ENCODE peak calls at places on chromosomes 2 and 18, in nine cellular contexts. One of them, this sample, is unnamed.

GRCh38 chr18:519019-519879 is 18.7 kb upstream of the COLEC12 start:
- DNase-seq in activated naive CD8-positive, alpha-beta T cell treated with anti-CD3 and anti-CD28 coated beads, Interleukin-2, amount 50 U/mL, for 24 hours: peak
- DNase-seq in head of caudate nucleus: peak
- DNase-seq in sigmoid colon: peak
- DNase-seq in SW480: no peak
- DNase-seq in Right ventricle myocardium inferior: peak
- DNase-seq in GM10248: peak
- DNase-seq in activated T-cell treated with anti-CD3 and anti-CD28 coated beads for 24 hours: no peak
- DNase-seq in T1000: no peak
- DNase-seq in this sample: no peak

GRCh38 chr2:8541636-8542035 is 140.2 kb upstream of the ID2 start:
- DNase-seq in activated naive CD8-positive, alpha-beta T cell treated with anti-CD3 and anti-CD28 coated beads, Interleukin-2, amount 50 U/mL, for 24 hours: no peak
- DNase-seq in head of caudate nucleus: no peak
- DNase-seq in sigmoid colon: no peak
- DNase-seq in SW480: no peak
- DNase-seq in Right ventricle myocardium inferior: peak
- DNase-seq in GM10248: no peak
- DNase-seq in activated T-cell treated with anti-CD3 and anti-CD28 coated beads for 24 hours: no peak
- DNase-seq in T1000: no peak
- DNase-seq in this sample: no peak

GRCh38 chr2:102975996-102976636 is 214.3 kb downstream of the TMEM182 start:
- DNase-seq in activated naive CD8-positive, alpha-beta T cell treated with anti-CD3 and anti-CD28 coated beads, Interleukin-2, amount 50 U/mL, for 24 hours: no peak
- DNase-seq in head of caudate nucleus: peak
- DNase-seq in sigmoid colon: no peak
- DNase-seq in SW480: peak
- DNase-seq in Right ventricle myocardium inferior: no peak
- DNase-seq in GM10248: no peak
- DNase-seq in activated T-cell treated with anti-CD3 and anti-CD28 coated beads for 24 hours: no peak
- DNase-seq in T1000: peak
- DNase-seq in this sample: no peak

GRCh38 chr2:33292981-33293586 is 183.4 kb upstream of the RASGRP3 start:
- DNase-seq in activated naive CD8-positive, alpha-beta T cell treated with anti-CD3 and anti-CD28 coated beads, Interleukin-2, amount 50 U/mL, for 24 hours: no peak
- DNase-seq in head of caudate nucleus: no peak
- DNase-seq in sigmoid colon: no peak
- DNase-seq in SW480: no peak
- DNase-seq in Right ventricle myocardium inferior: no peak
- DNase-seq in GM10248: no peak
- DNase-seq in activated T-cell treated with anti-CD3 and anti-CD28 coated beads for 24 hours: no peak
- DNase-seq in T1000: no peak
- DNase-seq in this sample: peak

GRCh38 chr18:3177902-3178687 is 41.7 kb downstream of the MYOM1 start:
- DNase-seq in activated naive CD8-positive, alpha-beta T cell treated with anti-CD3 and anti-CD28 coated beads, Interleukin-2, amount 50 U/mL, for 24 hours: peak
- DNase-seq in head of caudate nucleus: peak
- DNase-seq in sigmoid colon: peak
- DNase-seq in SW480: no peak
- DNase-seq in Right ventricle myocardium inferior: peak
- DNase-seq in GM10248: peak
- DNase-seq in activated T-cell treated with anti-CD3 and anti-CD28 coated beads for 24 hours: no peak
- DNase-seq in T1000: no peak
- DNase-seq in this sample: no peak

GRCh38 chr2:188142088-188142487 is 149.6 kb upstream of the GULP1 start:
- DNase-seq in activated naive CD8-positive, alpha-beta T cell treated with anti-CD3 and anti-CD28 coated beads, Interleukin-2, amount 50 U/mL, for 24 hours: no peak
- DNase-seq in head of caudate nucleus: no peak
- DNase-seq in sigmoid colon: no peak
- DNase-seq in SW480: no peak
- DNase-seq in Right ventricle myocardium inferior: no peak
- DNase-seq in GM10248: no peak
- DNase-seq in activated T-cell treated with anti-CD3 and anti-CD28 coated beads for 24 hours: no peak
- DNase-seq in T1000: no peak
- DNase-seq in this sample: no peak

GRCh38 chr2:173347305-173348168 is 7.1 kb upstream of the CDCA7 start:
- DNase-seq in activated naive CD8-positive, alpha-beta T cell treated with anti-CD3 and anti-CD28 coated beads, Interleukin-2, amount 50 U/mL, for 24 hours: no peak
- DNase-seq in head of caudate nucleus: no peak
- DNase-seq in sigmoid colon: no peak
- DNase-seq in SW480: no peak
- DNase-seq in Right ventricle myocardium inferior: no peak
- DNase-seq in GM10248: no peak
- DNase-seq in activated T-cell treated with anti-CD3 and anti-CD28 coated beads for 24 hours: no peak
- DNase-seq in T1000: no peak
- DNase-seq in this sample: no peak

GRCh38 chr2:112924855-112925254 is 13.9 kb downstream of the IL37 start:
- DNase-seq in activated naive CD8-positive, alpha-beta T cell treated with anti-CD3 and anti-CD28 coated beads, Interleukin-2, amount 50 U/mL, for 24 hours: no peak
- DNase-seq in head of caudate nucleus: no peak
- DNase-seq in sigmoid colon: no peak
- DNase-seq in SW480: peak
- DNase-seq in Right ventricle myocardium inferior: no peak
- DNase-seq in GM10248: no peak
- DNase-seq in activated T-cell treated with anti-CD3 and anti-CD28 coated beads for 24 hours: no peak
- DNase-seq in T1000: no peak
- DNase-seq in this sample: no peak

GRCh38 chr2:109614715-109615636 is 812 bp downstream of the SOWAHC start:
- DNase-seq in activated naive CD8-positive, alpha-beta T cell treated with anti-CD3 and anti-CD28 coated beads, Interleukin-2, amount 50 U/mL, for 24 hours: no peak
- DNase-seq in head of caudate nucleus: no peak
- DNase-seq in sigmoid colon: peak
- DNase-seq in SW480: peak
- DNase-seq in Right ventricle myocardium inferior: no peak
- DNase-seq in GM10248: no peak
- DNase-seq in activated T-cell treated with anti-CD3 and anti-CD28 coated beads for 24 hours: no peak
- DNase-seq in T1000: peak
- DNase-seq in this sample: no peak

GRCh38 chr18:59547691-59548182 is 149.5 kb downstream of the CCBE1 start:
- DNase-seq in activated naive CD8-positive, alpha-beta T cell treated with anti-CD3 and anti-CD28 coated beads, Interleukin-2, amount 50 U/mL, for 24 hours: no peak
- DNase-seq in head of caudate nucleus: no peak
- DNase-seq in sigmoid colon: no peak
- DNase-seq in SW480: no peak
- DNase-seq in Right ventricle myocardium inferior: no peak
- DNase-seq in GM10248: no peak
- DNase-seq in activated T-cell treated with anti-CD3 and anti-CD28 coated beads for 24 hours: no peak
- DNase-seq in T1000: no peak
- DNase-seq in this sample: peak

GRCh38 chr2:71936076-71937030 is 211.3 kb downstream of the CYP26B1 start:
- DNase-seq in activated naive CD8-positive, alpha-beta T cell treated with anti-CD3 and anti-CD28 coated beads, Interleukin-2, amount 50 U/mL, for 24 hours: no peak
- DNase-seq in head of caudate nucleus: no peak
- DNase-seq in sigmoid colon: no peak
- DNase-seq in SW480: no peak
- DNase-seq in Right ventricle myocardium inferior: peak
- DNase-seq in GM10248: peak
- DNase-seq in activated T-cell treated with anti-CD3 and anti-CD28 coated beads for 24 hours: no peak
- DNase-seq in T1000: no peak
- DNase-seq in this sample: no peak

GRCh38 chr2:241933175-241933911 is 63.8 kb downstream of the RTP5 start:
- DNase-seq in activated naive CD8-positive, alpha-beta T cell treated with anti-CD3 and anti-CD28 coated beads, Interleukin-2, amount 50 U/mL, for 24 hours: no peak
- DNase-seq in head of caudate nucleus: peak
- DNase-seq in sigmoid colon: no peak
- DNase-seq in SW480: peak
- DNase-seq in Right ventricle myocardium inferior: no peak
- DNase-seq in GM10248: no peak
- DNase-seq in activated T-cell treated with anti-CD3 and anti-CD28 coated beads for 24 hours: no peak
- DNase-seq in T1000: no peak
- DNase-seq in this sample: no peak

GRCh38 chr2:70927138-70927537 is 8.6 kb upstream of the ATP6V1B1 start:
- DNase-seq in activated naive CD8-positive, alpha-beta T cell treated with anti-CD3 and anti-CD28 coated beads, Interleukin-2, amount 50 U/mL, for 24 hours: no peak
- DNase-seq in head of caudate nucleus: no peak
- DNase-seq in sigmoid colon: no peak
- DNase-seq in SW480: no peak
- DNase-seq in Right ventricle myocardium inferior: no peak
- DNase-seq in GM10248: no peak
- DNase-seq in activated T-cell treated with anti-CD3 and anti-CD28 coated beads for 24 hours: no peak
- DNase-seq in T1000: no peak
- DNase-seq in this sample: no peak

GRCh38 chr2:62596061-62596658 is 90.2 kb upstream of the TMEM17 start:
- DNase-seq in activated naive CD8-positive, alpha-beta T cell treated with anti-CD3 and anti-CD28 coated beads, Interleukin-2, amount 50 U/mL, for 24 hours: no peak
- DNase-seq in head of caudate nucleus: no peak
- DNase-seq in sigmoid colon: no peak
- DNase-seq in SW480: no peak
- DNase-seq in Right ventricle myocardium inferior: no peak
- DNase-seq in GM10248: no peak
- DNase-seq in activated T-cell treated with anti-CD3 and anti-CD28 coated beads for 24 hours: no peak
- DNase-seq in T1000: no peak
- DNase-seq in this sample: no peak

GRCh38 chr2:7427293-7428060 is 510.3 kb downstream of the RNF144A start:
- DNase-seq in activated naive CD8-positive, alpha-beta T cell treated with anti-CD3 and anti-CD28 coated beads, Interleukin-2, amount 50 U/mL, for 24 hours: no peak
- DNase-seq in head of caudate nucleus: peak
- DNase-seq in sigmoid colon: no peak
- DNase-seq in SW480: peak
- DNase-seq in Right ventricle myocardium inferior: no peak
- DNase-seq in GM10248: peak
- DNase-seq in activated T-cell treated with anti-CD3 and anti-CD28 coated beads for 24 hours: no peak
- DNase-seq in T1000: no peak
- DNase-seq in this sample: peak

GRCh38 chr18:38579764-38580163 is 1014.2 kb upstream of the CELF4 start:
- DNase-seq in activated naive CD8-positive, alpha-beta T cell treated with anti-CD3 and anti-CD28 coated beads, Interleukin-2, amount 50 U/mL, for 24 hours: no peak
- DNase-seq in head of caudate nucleus: no peak
- DNase-seq in sigmoid colon: no peak
- DNase-seq in SW480: no peak
- DNase-seq in Right ventricle myocardium inferior: no peak
- DNase-seq in GM10248: no peak
- DNase-seq in activated T-cell treated with anti-CD3 and anti-CD28 coated beads for 24 hours: no peak
- DNase-seq in T1000: no peak
- DNase-seq in this sample: no peak

GRCh38 chr2:129777146-129777545 is 202.3 kb upstream of the RAB6C start:
- DNase-seq in activated naive CD8-positive, alpha-beta T cell treated with anti-CD3 and anti-CD28 coated beads, Interleukin-2, amount 50 U/mL, for 24 hours: no peak
- DNase-seq in head of caudate nucleus: no peak
- DNase-seq in sigmoid colon: no peak
- DNase-seq in SW480: no peak
- DNase-seq in Right ventricle myocardium inferior: no peak
- DNase-seq in GM10248: no peak
- DNase-seq in activated T-cell treated with anti-CD3 and anti-CD28 coated beads for 24 hours: no peak
- DNase-seq in T1000: no peak
- DNase-seq in this sample: no peak

GRCh38 chr2:235024191-235024611 is 72.4 kb downstream of the SH3BP4 start:
- DNase-seq in activated naive CD8-positive, alpha-beta T cell treated with anti-CD3 and anti-CD28 coated beads, Interleukin-2, amount 50 U/mL, for 24 hours: no peak
- DNase-seq in head of caudate nucleus: no peak
- DNase-seq in sigmoid colon: peak
- DNase-seq in SW480: no peak
- DNase-seq in Right ventricle myocardium inferior: peak
- DNase-seq in GM10248: no peak
- DNase-seq in activated T-cell treated with anti-CD3 and anti-CD28 coated beads for 24 hours: no peak
- DNase-seq in T1000: peak
- DNase-seq in this sample: no peak

GRCh38 chr2:121810959-121811853 is 55.8 kb downstream of the TSN start:
- DNase-seq in activated naive CD8-positive, alpha-beta T cell treated with anti-CD3 and anti-CD28 coated beads, Interleukin-2, amount 50 U/mL, for 24 hours: peak
- DNase-seq in head of caudate nucleus: peak
- DNase-seq in sigmoid colon: peak
- DNase-seq in SW480: peak
- DNase-seq in Right ventricle myocardium inferior: peak
- DNase-seq in GM10248: peak
- DNase-seq in activated T-cell treated with anti-CD3 and anti-CD28 coated beads for 24 hours: no peak
- DNase-seq in T1000: peak
- DNase-seq in this sample: no peak

GRCh38 chr2:98875081-98875728 is 60.8 kb downstream of the CRACDL start:
- DNase-seq in activated naive CD8-positive, alpha-beta T cell treated with anti-CD3 and anti-CD28 coated beads, Interleukin-2, amount 50 U/mL, for 24 hours: no peak
- DNase-seq in head of caudate nucleus: peak
- DNase-seq in sigmoid colon: no peak
- DNase-seq in SW480: no peak
- DNase-seq in Right ventricle myocardium inferior: no peak
- DNase-seq in GM10248: no peak
- DNase-seq in activated T-cell treated with anti-CD3 and anti-CD28 coated beads for 24 hours: no peak
- DNase-seq in T1000: no peak
- DNase-seq in this sample: no peak

GRCh38 chr2:128026422-128027277 is 1.2 kb downstream of the SAP130 start:
- DNase-seq in activated naive CD8-positive, alpha-beta T cell treated with anti-CD3 and anti-CD28 coated beads, Interleukin-2, amount 50 U/mL, for 24 hours: no peak
- DNase-seq in head of caudate nucleus: no peak
- DNase-seq in sigmoid colon: no peak
- DNase-seq in SW480: peak
- DNase-seq in Right ventricle myocardium inferior: no peak
- DNase-seq in GM10248: no peak
- DNase-seq in activated T-cell treated with anti-CD3 and anti-CD28 coated beads for 24 hours: no peak
- DNase-seq in T1000: no peak
- DNase-seq in this sample: no peak

GRCh38 chr2:42010743-42011298 is 37.0 kb upstream of the PKDCC start:
- DNase-seq in activated naive CD8-positive, alpha-beta T cell treated with anti-CD3 and anti-CD28 coated beads, Interleukin-2, amount 50 U/mL, for 24 hours: no peak
- DNase-seq in head of caudate nucleus: no peak
- DNase-seq in sigmoid colon: no peak
- DNase-seq in SW480: no peak
- DNase-seq in Right ventricle myocardium inferior: no peak
- DNase-seq in GM10248: no peak
- DNase-seq in activated T-cell treated with anti-CD3 and anti-CD28 coated beads for 24 hours: no peak
- DNase-seq in T1000: no peak
- DNase-seq in this sample: no peak

GRCh38 chr2:86283461-86284030 is 53.9 kb downstream of the REEP1 start:
- DNase-seq in activated naive CD8-positive, alpha-beta T cell treated with anti-CD3 and anti-CD28 coated beads, Interleukin-2, amount 50 U/mL, for 24 hours: no peak
- DNase-seq in head of caudate nucleus: no peak
- DNase-seq in sigmoid colon: no peak
- DNase-seq in SW480: no peak
- DNase-seq in Right ventricle myocardium inferior: no peak
- DNase-seq in GM10248: no peak
- DNase-seq in activated T-cell treated with anti-CD3 and anti-CD28 coated beads for 24 hours: no peak
- DNase-seq in T1000: no peak
- DNase-seq in this sample: no peak

GRCh38 chr2:1476617-1477195 is 63.4 kb downstream of the TPO start:
- DNase-seq in activated naive CD8-positive, alpha-beta T cell treated with anti-CD3 and anti-CD28 coated beads, Interleukin-2, amount 50 U/mL, for 24 hours: no peak
- DNase-seq in head of caudate nucleus: no peak
- DNase-seq in sigmoid colon: no peak
- DNase-seq in SW480: no peak
- DNase-seq in Right ventricle myocardium inferior: no peak
- DNase-seq in GM10248: no peak
- DNase-seq in activated T-cell treated with anti-CD3 and anti-CD28 coated beads for 24 hours: no peak
- DNase-seq in T1000: no peak
- DNase-seq in this sample: no peak

GRCh38 chr18:53489266-53489665 is 735.2 kb downstream of the MBD2 start:
- DNase-seq in activated naive CD8-positive, alpha-beta T cell treated with anti-CD3 and anti-CD28 coated beads, Interleukin-2, amount 50 U/mL, for 24 hours: no peak
- DNase-seq in head of caudate nucleus: no peak
- DNase-seq in sigmoid colon: no peak
- DNase-seq in SW480: no peak
- DNase-seq in Right ventricle myocardium inferior: no peak
- DNase-seq in GM10248: no peak
- DNase-seq in activated T-cell treated with anti-CD3 and anti-CD28 coated beads for 24 hours: no peak
- DNase-seq in T1000: no peak
- DNase-seq in this sample: no peak

GRCh38 chr2:100367163-100367562 is 44.9 kb upstream of the LONRF2 start:
- DNase-seq in activated naive CD8-positive, alpha-beta T cell treated with anti-CD3 and anti-CD28 coated beads, Interleukin-2, amount 50 U/mL, for 24 hours: no peak
- DNase-seq in head of caudate nucleus: no peak
- DNase-seq in sigmoid colon: no peak
- DNase-seq in SW480: no peak
- DNase-seq in Right ventricle myocardium inferior: no peak
- DNase-seq in GM10248: no peak
- DNase-seq in activated T-cell treated with anti-CD3 and anti-CD28 coated beads for 24 hours: no peak
- DNase-seq in T1000: no peak
- DNase-seq in this sample: no peak

GRCh38 chr2:38581193-38582147 is 21.3 kb downstream of the HNRNPLL start:
- DNase-seq in activated naive CD8-positive, alpha-beta T cell treated with anti-CD3 and anti-CD28 coated beads, Interleukin-2, amount 50 U/mL, for 24 hours: peak
- DNase-seq in head of caudate nucleus: peak
- DNase-seq in sigmoid colon: no peak
- DNase-seq in SW480: peak
- DNase-seq in Right ventricle myocardium inferior: peak
- DNase-seq in GM10248: peak
- DNase-seq in activated T-cell treated with anti-CD3 and anti-CD28 coated beads for 24 hours: peak
- DNase-seq in T1000: no peak
- DNase-seq in this sample: peak

GRCh38 chr18:47817017-47817911 is 113.2 kb downstream of the SMAD2 start:
- DNase-seq in activated naive CD8-positive, alpha-beta T cell treated with anti-CD3 and anti-CD28 coated beads, Interleukin-2, amount 50 U/mL, for 24 hours: no peak
- DNase-seq in head of caudate nucleus: no peak
- DNase-seq in sigmoid colon: no peak
- DNase-seq in SW480: no peak
- DNase-seq in Right ventricle myocardium inferior: no peak
- DNase-seq in GM10248: no peak
- DNase-seq in activated T-cell treated with anti-CD3 and anti-CD28 coated beads for 24 hours: no peak
- DNase-seq in T1000: no peak
- DNase-seq in this sample: no peak

GRCh38 chr2:11370377-11371098 is 26.1 kb upstream of the ROCK2 start:
- DNase-seq in activated naive CD8-positive, alpha-beta T cell treated with anti-CD3 and anti-CD28 coated beads, Interleukin-2, amount 50 U/mL, for 24 hours: no peak
- DNase-seq in head of caudate nucleus: no peak
- DNase-seq in sigmoid colon: no peak
- DNase-seq in SW480: peak
- DNase-seq in Right ventricle myocardium inferior: no peak
- DNase-seq in GM10248: no peak
- DNase-seq in activated T-cell treated with anti-CD3 and anti-CD28 coated beads for 24 hours: no peak
- DNase-seq in T1000: peak
- DNase-seq in this sample: no peak

GRCh38 chr2:102620367-102620766 is 1.0 kb downstream of the SLC9A2 start:
- DNase-seq in activated naive CD8-positive, alpha-beta T cell treated with anti-CD3 and anti-CD28 coated beads, Interleukin-2, amount 50 U/mL, for 24 hours: no peak
- DNase-seq in head of caudate nucleus: no peak
- DNase-seq in sigmoid colon: no peak
- DNase-seq in SW480: peak
- DNase-seq in Right ventricle myocardium inferior: no peak
- DNase-seq in GM10248: no peak
- DNase-seq in activated T-cell treated with anti-CD3 and anti-CD28 coated beads for 24 hours: no peak
- DNase-seq in T1000: no peak
- DNase-seq in this sample: no peak

GRCh38 chr2:240467149-240467642 is 31.7 kb downstream of the GPC1 start:
- DNase-seq in activated naive CD8-positive, alpha-beta T cell treated with anti-CD3 and anti-CD28 coated beads, Interleukin-2, amount 50 U/mL, for 24 hours: no peak
- DNase-seq in head of caudate nucleus: no peak
- DNase-seq in sigmoid colon: peak
- DNase-seq in SW480: no peak
- DNase-seq in Right ventricle myocardium inferior: peak
- DNase-seq in GM10248: no peak
- DNase-seq in activated T-cell treated with anti-CD3 and anti-CD28 coated beads for 24 hours: no peak
- DNase-seq in T1000: no peak
- DNase-seq in this sample: no peak